ENCODE peak calls at places on chromosomes 6 and 20, in four cellular contexts. One of them, this sample, is unnamed.
A peak's percentile ranks its signal among the peaks of the same experiment; 100 is the strongest.

GRCh38 chr6:154169193-154169847 is 130.3 kb downstream of the OPRM1 start:
- DNase-seq in germinal center: no peak
- DNase-seq in SW480: no peak
- DNase-seq in stimulated activated CD4-positive, alpha-beta T cell treated with anti-CD3 and anti-CD28 coated beads, Interleukin-15, amount 100 ng/mL, for 1 hour: no peak
- DNase-seq in this sample: no peak

GRCh38 chr6:129131282-129131681 is 248.3 kb downstream of the LAMA2 start:
- DNase-seq in stimulated activated CD4-positive, alpha-beta T cell treated with anti-CD3 and anti-CD28 coated beads, Interleukin-15, amount 100 ng/mL, for 1 hour: no peak
- DNase-seq in germinal center: no peak
- DNase-seq in SW480: no peak
- DNase-seq in this sample: no peak

GRCh38 chr20:23234311-23235078 is 116.1 kb upstream of the NXT1 start:
- DNase-seq in stimulated activated CD4-positive, alpha-beta T cell treated with anti-CD3 and anti-CD28 coated beads, Interleukin-15, amount 100 ng/mL, for 1 hour: no peak
- DNase-seq in SW480: no peak
- DNase-seq in germinal center: no peak
- DNase-seq in this sample: no peak

GRCh38 chr6:53647437-53648094 is 18.0 kb downstream of the KLHL31 start:
- DNase-seq in germinal center: peak; percentile 42
- DNase-seq in stimulated activated CD4-positive, alpha-beta T cell treated with anti-CD3 and anti-CD28 coated beads, Interleukin-15, amount 100 ng/mL, for 1 hour: no peak
- DNase-seq in SW480: no peak
- DNase-seq in this sample: peak; percentile 56

GRCh38 chr20:5835234-5835845 is 85.1 kb downstream of the SHLD1 start:
- DNase-seq in SW480: no peak
- DNase-seq in stimulated activated CD4-positive, alpha-beta T cell treated with anti-CD3 and anti-CD28 coated beads, Interleukin-15, amount 100 ng/mL, for 1 hour: no peak
- DNase-seq in germinal center: no peak
- DNase-seq in this sample: peak; percentile 24

GRCh38 chr6:124223596-124223995 is 419.9 kb downstream of the NKAIN2 start:
- DNase-seq in stimulated activated CD4-positive, alpha-beta T cell treated with anti-CD3 and anti-CD28 coated beads, Interleukin-15, amount 100 ng/mL, for 1 hour: no peak
- DNase-seq in SW480: no peak
- DNase-seq in germinal center: no peak
- DNase-seq in this sample: no peak

GRCh38 chr20:62352402-62353288 is 14.5 kb downstream of the LAMA5 start:
- DNase-seq in stimulated activated CD4-positive, alpha-beta T cell treated with anti-CD3 and anti-CD28 coated beads, Interleukin-15, amount 100 ng/mL, for 1 hour: no peak
- DNase-seq in germinal center: no peak
- DNase-seq in SW480: no peak
- DNase-seq in this sample: peak; percentile 45

GRCh38 chr6:71524201-71524600 is 235.6 kb downstream of the OGFRL1 start:
- DNase-seq in germinal center: no peak
- DNase-seq in SW480: no peak
- DNase-seq in stimulated activated CD4-positive, alpha-beta T cell treated with anti-CD3 and anti-CD28 coated beads, Interleukin-15, amount 100 ng/mL, for 1 hour: no peak
- DNase-seq in this sample: no peak

GRCh38 chr20:22442318-22442717 is 142.1 kb downstream of the FOXA2 start:
- DNase-seq in SW480: no peak
- DNase-seq in stimulated activated CD4-positive, alpha-beta T cell treated with anti-CD3 and anti-CD28 coated beads, Interleukin-15, amount 100 ng/mL, for 1 hour: no peak
- DNase-seq in germinal center: no peak
- DNase-seq in this sample: no peak

GRCh38 chr6:15593798-15594197 is 69.0 kb downstream of the DTNBP1 start:
- DNase-seq in stimulated activated CD4-positive, alpha-beta T cell treated with anti-CD3 and anti-CD28 coated beads, Interleukin-15, amount 100 ng/mL, for 1 hour: no peak
- DNase-seq in SW480: no peak
- DNase-seq in germinal center: no peak
- DNase-seq in this sample: no peak

GRCh38 chr20:54668271-54669053 is 193.1 kb downstream of the DOK5 start:
- DNase-seq in SW480: no peak
- DNase-seq in stimulated activated CD4-positive, alpha-beta T cell treated with anti-CD3 and anti-CD28 coated beads, Interleukin-15, amount 100 ng/mL, for 1 hour: no peak
- DNase-seq in germinal center: peak; percentile 9
- DNase-seq in this sample: peak; percentile 18

GRCh38 chr6:21587925-21588811 is 5.4 kb upstream of the SOX4 start:
- DNase-seq in germinal center: peak; percentile 51
- DNase-seq in stimulated activated CD4-positive, alpha-beta T cell treated with anti-CD3 and anti-CD28 coated beads, Interleukin-15, amount 100 ng/mL, for 1 hour: no peak
- DNase-seq in SW480: peak; percentile 62
- DNase-seq in this sample: peak; percentile 74

GRCh38 chr6:143139239-143139784 is 78.6 kb downstream of the AIG1 start:
- DNase-seq in germinal center: no peak
- DNase-seq in SW480: no peak
- DNase-seq in stimulated activated CD4-positive, alpha-beta T cell treated with anti-CD3 and anti-CD28 coated beads, Interleukin-15, amount 100 ng/mL, for 1 hour: peak; percentile 6
- DNase-seq in this sample: no peak

GRCh38 chr20:36350439-36350838 is 44.3 kb downstream of the DLGAP4 start:
- DNase-seq in germinal center: no peak
- DNase-seq in stimulated activated CD4-positive, alpha-beta T cell treated with anti-CD3 and anti-CD28 coated beads, Interleukin-15, amount 100 ng/mL, for 1 hour: no peak
- DNase-seq in SW480: no peak
- DNase-seq in this sample: no peak

GRCh38 chr6:168179702-168180382 is 100.8 kb upstream of the FRMD1 start:
- DNase-seq in SW480: no peak
- DNase-seq in germinal center: no peak
- DNase-seq in stimulated activated CD4-positive, alpha-beta T cell treated with anti-CD3 and anti-CD28 coated beads, Interleukin-15, amount 100 ng/mL, for 1 hour: no peak
- DNase-seq in this sample: no peak

GRCh38 chr6:106138151-106138550 is 52.0 kb downstream of the PRDM1 start:
- DNase-seq in SW480: no peak
- DNase-seq in stimulated activated CD4-positive, alpha-beta T cell treated with anti-CD3 and anti-CD28 coated beads, Interleukin-15, amount 100 ng/mL, for 1 hour: no peak
- DNase-seq in germinal center: no peak
- DNase-seq in this sample: no peak

GRCh38 chr6:10613693-10614092 is 80.7 kb downstream of the C6orf52 start:
- DNase-seq in stimulated activated CD4-positive, alpha-beta T cell treated with anti-CD3 and anti-CD28 coated beads, Interleukin-15, amount 100 ng/mL, for 1 hour: no peak
- DNase-seq in germinal center: no peak
- DNase-seq in SW480: no peak
- DNase-seq in this sample: no peak

GRCh38 chr6:47138046-47138445 is 95.9 kb upstream of the ADGRF1 start:
- DNase-seq in SW480: no peak
- DNase-seq in stimulated activated CD4-positive, alpha-beta T cell treated with anti-CD3 and anti-CD28 coated beads, Interleukin-15, amount 100 ng/mL, for 1 hour: no peak
- DNase-seq in germinal center: no peak
- DNase-seq in this sample: no peak

GRCh38 chr20:10414982-10415650 is 18.9 kb downstream of the MKKS start:
- DNase-seq in SW480: no peak
- DNase-seq in stimulated activated CD4-positive, alpha-beta T cell treated with anti-CD3 and anti-CD28 coated beads, Interleukin-15, amount 100 ng/mL, for 1 hour: no peak
- DNase-seq in germinal center: no peak
- DNase-seq in this sample: no peak

GRCh38 chr6:971981-972640 is 279.2 kb upstream of the EXOC2 start:
- DNase-seq in stimulated activated CD4-positive, alpha-beta T cell treated with anti-CD3 and anti-CD28 coated beads, Interleukin-15, amount 100 ng/mL, for 1 hour: no peak
- DNase-seq in germinal center: no peak
- DNase-seq in SW480: peak; percentile 94
- DNase-seq in this sample: no peak

GRCh38 chr20:8740265-8740664 is 328.6 kb upstream of the PLCB4 start:
- DNase-seq in stimulated activated CD4-positive, alpha-beta T cell treated with anti-CD3 and anti-CD28 coated beads, Interleukin-15, amount 100 ng/mL, for 1 hour: no peak
- DNase-seq in germinal center: no peak
- DNase-seq in SW480: no peak
- DNase-seq in this sample: no peak

GRCh38 chr6:27651371-27651732 is 178.4 kb upstream of the ZNF184 start:
- DNase-seq in stimulated activated CD4-positive, alpha-beta T cell treated with anti-CD3 and anti-CD28 coated beads, Interleukin-15, amount 100 ng/mL, for 1 hour: no peak
- DNase-seq in germinal center: no peak
- DNase-seq in SW480: peak; percentile 44
- DNase-seq in this sample: no peak

GRCh38 chr20:9103955-9104354 is 35.1 kb downstream of the PLCB4 start:
- DNase-seq in germinal center: no peak
- DNase-seq in stimulated activated CD4-positive, alpha-beta T cell treated with anti-CD3 and anti-CD28 coated beads, Interleukin-15, amount 100 ng/mL, for 1 hour: no peak
- DNase-seq in SW480: no peak
- DNase-seq in this sample: no peak

GRCh38 chr6:105209950-105210706 is 30.3 kb upstream of the POPDC3 start:
- DNase-seq in stimulated activated CD4-positive, alpha-beta T cell treated with anti-CD3 and anti-CD28 coated beads, Interleukin-15, amount 100 ng/mL, for 1 hour: no peak
- DNase-seq in germinal center: no peak
- DNase-seq in SW480: peak; percentile 70
- DNase-seq in this sample: no peak

GRCh38 chr20:18436847-18437246 is 30.0 kb downstream of the DZANK1 start:
- DNase-seq in stimulated activated CD4-positive, alpha-beta T cell treated with anti-CD3 and anti-CD28 coated beads, Interleukin-15, amount 100 ng/mL, for 1 hour: no peak
- DNase-seq in germinal center: no peak
- DNase-seq in SW480: no peak
- DNase-seq in this sample: no peak

GRCh38 chr20:60057866-60058807 is 99.9 kb downstream of the CDH26 start:
- DNase-seq in germinal center: no peak
- DNase-seq in stimulated activated CD4-positive, alpha-beta T cell treated with anti-CD3 and anti-CD28 coated beads, Interleukin-15, amount 100 ng/mL, for 1 hour: peak; percentile 3
- DNase-seq in SW480: no peak
- DNase-seq in this sample: no peak

GRCh38 chr6:84220809-84221409 is 6.5 kb downstream of the CEP162 start:
- DNase-seq in germinal center: no peak
- DNase-seq in stimulated activated CD4-positive, alpha-beta T cell treated with anti-CD3 and anti-CD28 coated beads, Interleukin-15, amount 100 ng/mL, for 1 hour: no peak
- DNase-seq in SW480: no peak
- DNase-seq in this sample: peak; percentile 37

GRCh38 chr6:154458565-154459475 is 51.7 kb downstream of the CNKSR3 start:
- DNase-seq in SW480: no peak
- DNase-seq in germinal center: no peak
- DNase-seq in stimulated activated CD4-positive, alpha-beta T cell treated with anti-CD3 and anti-CD28 coated beads, Interleukin-15, amount 100 ng/mL, for 1 hour: no peak
- DNase-seq in this sample: no peak

This sample was measured in small intestine.